ENCODE peak calls at places on chromosomes 5 and 9, in seven cellular contexts. Y is glutamatergic neuron, W is AG09309, C is IMR-90, I is nephron progenitor cell, S is omental fat pad, J is adrenal gland. Z is an unnamed sample.

GRCh38 chr5:16574789-16575785 is 41.7 kb downstream of the RETREG1 start:
- DNase-seq in Y (no peak), W (no peak), C (peak), I (no peak), S (no peak), J (peak), Z (no peak)

GRCh38 chr9:96156151-96156550 is 145.8 kb downstream of the HSD17B3 start:
- DNase-seq in Y (no peak), W (no peak), C (no peak), I (no peak), S (no peak), J (no peak), Z (no peak)

GRCh38 chr5:17365326-17365725 is 132.7 kb upstream of the TAF11L2 start:
- DNase-seq in Y (no peak), W (no peak), C (peak), I (no peak), S (no peak), J (no peak), Z (no peak)

GRCh38 chr9:127390563-127390962 is 6.4 kb upstream of the SLC2A8 start:
- DNase-seq in Y (no peak), W (no peak), C (no peak), I (no peak), S (no peak), J (peak), Z (peak)

GRCh38 chr9:8647824-8648223 is 848.2 kb upstream of the DMAC1 start:
- DNase-seq in Y (no peak), W (no peak), C (no peak), I (no peak), S (no peak), J (no peak), Z (no peak)

GRCh38 chr9:123828449-123828848 is 101.5 kb downstream of the DENND1A start:
- DNase-seq in Y (no peak), W (no peak), C (no peak), I (no peak), S (no peak), J (no peak), Z (no peak)

GRCh38 chr5:140042551-140043507 is at the start of gene NRG2:
- DNase-seq in Y (peak), W (no peak), C (peak), I (peak), S (no peak), J (peak), Z (peak)

GRCh38 chr9:22055090-22055489 is 46.0 kb upstream of the CDKN2B start:
- DNase-seq in Y (no peak), W (no peak), C (peak), I (no peak), S (no peak), J (no peak), Z (no peak)

GRCh38 chr9:4762108-4762888 is 21.3 kb upstream of the AK3 start:
- DNase-seq in Y (peak), W (peak), C (peak), I (peak), S (peak), J (peak), Z (peak)

GRCh38 chr5:173484569-173484968 is 131.9 kb downstream of the BOD1 start:
- DNase-seq in Y (no peak), W (no peak), C (no peak), I (no peak), S (no peak), J (no peak), Z (no peak)

GRCh38 chr5:139470821-139471300 is at the start of gene SMIM33:
- DNase-seq in Y (no peak), W (no peak), C (no peak), I (no peak), S (no peak), J (no peak), Z (no peak)

GRCh38 chr5:83548556-83548955 is 77.0 kb downstream of the VCAN start:
- DNase-seq in Y (no peak), W (peak), C (peak), I (no peak), S (no peak), J (no peak), Z (no peak)

GRCh38 chr5:14147210-14147609 is 4.1 kb downstream of the TRIO start:
- DNase-seq in Y (no peak), W (no peak), C (no peak), I (no peak), S (no peak), J (no peak), Z (no peak)

GRCh38 chr5:60066502-60066901 is 173.0 kb upstream of the PDE4D start:
- DNase-seq in Y (no peak), W (no peak), C (peak), I (no peak), S (no peak), J (no peak), Z (no peak)

GRCh38 chr9:72888032-72888431 is 64.8 kb downstream of the ALDH1A1 start:
- DNase-seq in Y (no peak), W (peak), C (no peak), I (no peak), S (no peak), J (no peak), Z (no peak)

GRCh38 chr5:124263680-124264491 is 482.6 kb downstream of the ZNF608 start:
- DNase-seq in Y (no peak), W (no peak), C (no peak), I (peak), S (no peak), J (no peak), Z (no peak)

GRCh38 chr5:93151896-93152295 is 429.1 kb downstream of the NR2F1-AS1 start:
- DNase-seq in Y (no peak), W (no peak), C (no peak), I (no peak), S (no peak), J (no peak), Z (no peak)

GRCh38 chr5:139774980-139775654 is 20.5 kb upstream of the PSD2 start:
- DNase-seq in Y (peak), W (no peak), C (peak), I (peak), S (peak), J (peak), Z (peak)

GRCh38 chr5:150068961-150069618 is 17.3 kb downstream of the CSF1R start:
- DNase-seq in Y (peak), W (no peak), C (no peak), I (no peak), S (no peak), J (peak), Z (no peak)

GRCh38 chr9:107286057-107286456 is 3.0 kb downstream of the RAD23B start:
- DNase-seq in Y (no peak), W (no peak), C (peak), I (no peak), S (no peak), J (no peak), Z (no peak)

GRCh38 chr5:74767579-74767913 is 497 bp downstream of the NSA2 start:
- DNase-seq in Y (no peak), W (no peak), C (peak), I (peak), S (no peak), J (peak), Z (no peak)

GRCh38 chr5:112604741-112605390 is 132.8 kb upstream of the APC start:
- DNase-seq in Y (no peak), W (no peak), C (no peak), I (no peak), S (no peak), J (no peak), Z (no peak)

GRCh38 chr9:127177682-127178265 is 55.3 kb upstream of the ANGPTL2 start:
- DNase-seq in Y (peak), W (no peak), C (no peak), I (no peak), S (no peak), J (no peak), Z (peak)

GRCh38 chr5:81216152-81216551 is 17.0 kb upstream of the CKMT2 start:
- DNase-seq in Y (no peak), W (no peak), C (no peak), I (no peak), S (no peak), J (no peak), Z (no peak)

GRCh38 chr5:133827830-133828229 is 140.6 kb downstream of the C5orf15 start:
- DNase-seq in Y (no peak), W (no peak), C (no peak), I (no peak), S (no peak), J (no peak), Z (no peak)

GRCh38 chr5:178483620-178484019 is 106.6 kb downstream of the COL23A1 start:
- DNase-seq in Y (no peak), W (no peak), C (no peak), I (no peak), S (no peak), J (peak), Z (no peak)

GRCh38 chr5:634191-634590 is 22.1 kb downstream of the CEP72 start:
- DNase-seq in Y (no peak), W (no peak), C (no peak), I (no peak), S (no peak), J (no peak), Z (no peak)

GRCh38 chr5:159975462-159976019 is 33.4 kb upstream of the TTC1 start:
- DNase-seq in Y (no peak), W (peak), C (peak), I (peak), S (no peak), J (peak), Z (no peak)

GRCh38 chr9:134057311-134057665 is 10.5 kb downstream of the BRD3 start:
- DNase-seq in Y (no peak), W (no peak), C (no peak), I (no peak), S (no peak), J (no peak), Z (no peak)

GRCh38 chr5:153158608-153159007 is 331.9 kb upstream of the GRIA1 start:
- DNase-seq in Y (no peak), W (no peak), C (no peak), I (no peak), S (no peak), J (no peak), Z (no peak)

GRCh38 chr9:98503867-98504800 is 204.6 kb downstream of the GABBR2 start:
- DNase-seq in Y (no peak), W (no peak), C (no peak), I (no peak), S (no peak), J (peak), Z (no peak)

GRCh38 chr5:154779105-154779504 is 23.9 kb downstream of the LARP1 start:
- DNase-seq in Y (no peak), W (peak), C (peak), I (no peak), S (no peak), J (peak), Z (no peak)

GRCh38 chr9:94870793-94871558 is 144.5 kb downstream of the AOPEP start:
- DNase-seq in Y (no peak), W (peak), C (no peak), I (no peak), S (no peak), J (no peak), Z (no peak)

GRCh38 chr5:135005076-135005475 is 29.0 kb downstream of the PITX1 start:
- DNase-seq in Y (no peak), W (no peak), C (no peak), I (no peak), S (no peak), J (no peak), Z (no peak)

GRCh38 chr5:8340739-8341344 is 471.9 kb downstream of the MTRR start:
- DNase-seq in Y (no peak), W (no peak), C (peak), I (no peak), S (no peak), J (no peak), Z (no peak)

GRCh38 chr9:128992995-128993394 is 35.1 kb downstream of the SH3GLB2 start:
- DNase-seq in Y (peak), W (no peak), C (no peak), I (no peak), S (no peak), J (peak), Z (no peak)
- TF ChIP-seq CTCF in Y (peak), W (peak), C (peak), I (no peak), S (no peak), J (peak), Z (no peak)

GRCh38 chr5:126805108-126805507 is 28.2 kb downstream of the LMNB1 start:
- DNase-seq in Y (no peak), W (peak), C (peak), I (no peak), S (no peak), J (no peak), Z (no peak)

GRCh38 chr5:126799780-126800179 is 22.8 kb downstream of the LMNB1 start:
- DNase-seq in Y (no peak), W (no peak), C (no peak), I (no peak), S (no peak), J (no peak), Z (no peak)

GRCh38 chr5:126801174-126801991 is 24.4 kb downstream of the LMNB1 start:
- DNase-seq in Y (no peak), W (no peak), C (no peak), I (no peak), S (no peak), J (no peak), Z (no peak)

DNA sequence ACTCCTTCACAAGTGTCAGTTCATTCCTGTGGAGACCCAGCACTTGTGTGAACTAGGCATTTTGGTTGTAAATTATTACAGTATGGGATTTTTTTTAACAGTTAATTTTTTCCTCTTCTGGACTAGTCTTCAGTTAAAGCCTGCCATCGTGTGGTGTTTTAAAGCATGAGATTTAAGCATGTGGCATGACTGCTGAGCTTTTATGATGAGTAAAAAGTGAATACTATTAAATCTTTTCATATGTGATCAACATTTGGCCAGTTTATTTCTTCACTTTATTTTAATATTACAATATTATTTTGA is 25.0 kb downstream of the LMNB1 start:
- DNase-seq in Y (no peak), W (no peak), C (peak), I (no peak), S (no peak), J (no peak), Z (no peak)
- TF ChIP-seq CTCF in Y (no peak), W (peak), C (peak), I (no peak), S (no peak), J (peak), Z (no peak)

GRCh38 chr5:53927668-53928247 is 367.3 kb downstream of the NDUFS4 start:
- DNase-seq in Y (no peak), W (no peak), C (no peak), I (no peak), S (no peak), J (no peak), Z (no peak)
- TF ChIP-seq CTCF in Y (no peak), W (no peak), C (no peak), I (no peak), S (no peak), J (no peak), Z (no peak)

GRCh38 chr5:171149772-171150171 is 159.3 kb upstream of the TLX3 start:
- DNase-seq in Y (no peak), W (no peak), C (no peak), I (no peak), S (no peak), J (no peak), Z (no peak)

GRCh38 chr5:171157233-171157632 is 151.8 kb upstream of the TLX3 start:
- DNase-seq in Y (no peak), W (no peak), C (no peak), I (no peak), S (no peak), J (no peak), Z (no peak)

GRCh38 chr5:171149333-171149732 is 159.7 kb upstream of the TLX3 start:
- DNase-seq in Y (no peak), W (no peak), C (no peak), I (no peak), S (no peak), J (no peak), Z (no peak)

GRCh38 chr5:171155621-171156020 is 153.4 kb upstream of the TLX3 start:
- DNase-seq in Y (no peak), W (no peak), C (peak), I (no peak), S (no peak), J (no peak), Z (no peak)

DNA sequence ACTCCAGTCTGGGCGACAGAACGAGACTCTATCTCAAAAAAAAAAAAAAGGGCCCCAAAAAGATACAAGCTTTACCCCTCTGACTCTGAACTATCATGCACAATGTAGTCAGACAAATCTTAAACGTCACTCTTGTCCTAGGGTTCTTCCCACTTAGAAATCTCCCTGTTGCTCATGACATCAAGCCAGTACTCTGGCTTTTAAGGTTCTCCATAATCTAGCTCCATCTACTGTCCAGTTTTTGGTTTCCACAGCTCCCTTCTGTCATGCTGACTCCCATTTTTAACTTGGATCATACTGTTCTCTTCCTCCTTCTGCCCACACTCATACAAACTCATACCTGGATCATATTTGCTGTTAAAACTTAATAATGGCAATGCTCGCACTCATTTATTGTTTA is 156.7 kb upstream of the TLX3 start:
- DNase-seq in Y (no peak), W (peak), C (peak), I (no peak), S (no peak), J (no peak), Z (no peak)
- TF ChIP-seq CTCF in Y (no peak), W (peak), C (peak), I (no peak), S (no peak), J (no peak), Z (no peak)

GRCh38 chr9:18141681-18142080 is 332.3 kb upstream of the ADAMTSL1 start:
- DNase-seq in Y (no peak), W (no peak), C (no peak), I (no peak), S (no peak), J (no peak), Z (no peak)

GRCh38 chr9:18146329-18146728 is 327.6 kb upstream of the ADAMTSL1 start:
- DNase-seq in Y (no peak), W (no peak), C (no peak), I (no peak), S (no peak), J (no peak), Z (no peak)

GRCh38 chr9:18137815-18138214 is 336.1 kb upstream of the ADAMTSL1 start:
- DNase-seq in Y (no peak), W (no peak), C (no peak), I (no peak), S (no peak), J (no peak), Z (no peak)

GRCh38 chr9:18138676-18139075 is 335.3 kb upstream of the ADAMTSL1 start:
- DNase-seq in Y (no peak), W (no peak), C (no peak), I (no peak), S (no peak), J (no peak), Z (no peak)

GRCh38 chr9:18142964-18143363 is 331.0 kb upstream of the ADAMTSL1 start:
- DNase-seq in Y (no peak), W (no peak), C (no peak), I (no peak), S (no peak), J (no peak), Z (no peak)
- TF ChIP-seq CTCF in Y (no peak), W (peak), C (peak), I (peak), S (no peak), J (no peak), Z (no peak)

DNA sequence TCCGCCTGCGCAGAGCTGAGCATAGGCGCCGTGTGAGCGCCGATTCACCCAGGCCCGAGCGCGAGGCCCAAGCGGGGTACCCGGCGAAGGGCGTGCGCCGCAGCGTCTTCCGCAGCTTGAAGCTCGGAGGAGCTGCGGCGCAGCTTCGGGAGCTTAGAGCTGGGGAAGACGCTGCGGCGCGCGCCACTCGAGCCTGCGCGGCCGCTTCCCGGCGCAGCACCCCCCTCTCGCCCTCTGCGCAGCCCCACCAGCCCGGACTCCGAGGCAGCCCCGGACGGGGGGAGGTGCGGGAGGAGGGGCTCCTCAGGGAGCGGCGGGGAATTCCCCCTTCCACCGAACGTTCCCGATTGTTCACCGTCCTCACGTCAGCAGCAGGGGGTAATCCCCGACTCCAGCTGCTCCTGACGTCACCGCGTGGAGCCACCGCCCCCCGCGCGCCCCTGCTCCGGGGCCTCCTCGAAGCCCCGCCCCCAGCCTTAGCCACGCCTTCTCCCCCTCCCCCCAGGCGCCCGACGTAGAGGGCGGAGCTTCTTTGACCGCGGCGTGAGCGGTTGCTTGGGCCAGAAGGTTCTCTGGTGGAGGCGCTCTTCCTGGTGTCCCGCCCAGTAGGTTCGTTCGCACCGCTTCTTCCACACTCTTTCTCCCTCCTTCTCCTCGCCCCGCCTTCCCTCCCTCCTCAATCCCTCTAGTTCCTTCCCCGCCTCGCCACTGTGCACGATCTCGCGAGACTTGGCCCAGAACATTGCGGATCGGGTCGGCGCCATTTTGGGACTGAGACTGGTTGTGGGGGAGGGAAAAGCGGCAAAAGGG is at the start of gene GPBP1:
- DNase-seq in Y (peak), W (peak), C (peak), I (peak), S (peak), J (peak), Z (peak)
- TF ChIP-seq CTCF in Y (no peak), W (no peak), C (no peak), I (no peak), S (no peak), J (no peak), Z (no peak)

GRCh38 chr9:108937561-108938305 is 3.5 kb downstream of the ABITRAM start:
- DNase-seq in Y (no peak), W (no peak), C (no peak), I (no peak), S (no peak), J (no peak), Z (no peak)

GRCh38 chr9:108934323-108934885 is at the start of gene ABITRAM:
- DNase-seq in Y (peak), W (peak), C (peak), I (peak), S (no peak), J (peak), Z (peak)

GRCh38 chr9:108928386-108928785 is 5.5 kb downstream of the ELP1 start:
- DNase-seq in Y (no peak), W (no peak), C (no peak), I (no peak), S (no peak), J (no peak), Z (no peak)

GRCh38 chr9:108933231-108933630 is 693 bp downstream of the ELP1 start:
- DNase-seq in Y (no peak), W (no peak), C (peak), I (no peak), S (no peak), J (no peak), Z (no peak)

GRCh38 chr9:108933641-108934322 is at the start of gene ELP1:
- DNase-seq in Y (peak), W (peak), C (peak), I (peak), S (peak), J (peak), Z (peak)
- TF ChIP-seq CTCF in Y (no peak), W (peak), C (peak), I (no peak), S (no peak), J (no peak), Z (no peak)

Z was measured in mesothelial cell of epicardium.